ENCODE peak calls at places on chromosomes 2 and 18, in four cellular contexts. W is K562, B is HepG2, E is GM12878. G is an unnamed sample.

GRCh38 chr2:120383191-120383590 is 37.3 kb downstream of the INHBB start:
- DNase-seq in W (no peak), B (no peak), E (no peak), G (no peak)

GRCh38 chr2:86223098-86223681 is 23.9 kb downstream of the MRPL35 start:
- DNase-seq in W (no peak), B (no peak), E (no peak), G (no peak)

GRCh38 chr2:47803363-47803762 is 20.4 kb downstream of the MSH6 start:
- DNase-seq in W (no peak), B (no peak), E (no peak), G (no peak)

GRCh38 chr2:172931923-172932520 is 143.6 kb upstream of the MAP3K20 start:
- DNase-seq in W (peak; percentile 40), B (peak; percentile 60), E (no peak), G (peak; percentile 86)

GRCh38 chr2:218375212-218375611 is 6.9 kb upstream of the SLC11A1 start:
- DNase-seq in W (no peak), B (no peak), E (no peak), G (no peak)

GRCh38 chr2:120504936-120505705 is 159.2 kb downstream of the INHBB start:
- DNase-seq in W (no peak), B (no peak), E (no peak), G (no peak)

GRCh38 chr2:18117592-18117991 is 239.1 kb downstream of the KCNS3 start:
- DNase-seq in W (no peak), B (peak; percentile 35), E (no peak), G (peak; percentile 78)

GRCh38 chr2:203822240-203822639 is 45.3 kb upstream of the CTLA4 start:
- DNase-seq in W (no peak), B (no peak), E (no peak), G (no peak)

GRCh38 chr2:70919672-70920366 is 15.9 kb upstream of the ATP6V1B1 start:
- DNase-seq in W (peak; percentile 78), B (peak; percentile 80), E (no peak), G (peak; percentile 94)

GRCh38 chr2:135819211-135819610 is 17.8 kb downstream of the LCT start:
- DNase-seq in W (peak; percentile 43), B (peak; percentile 29), E (no peak), G (peak; percentile 71)

GRCh38 chr2:8162602-8163001 is 519.3 kb upstream of the ID2 start:
- DNase-seq in W (no peak), B (no peak), E (no peak), G (no peak)

GRCh38 chr2:18749912-18750526 is 160.7 kb upstream of the NT5C1B start:
- DNase-seq in W (peak; percentile 17), B (peak; percentile 65), E (no peak), G (peak; percentile 68)

GRCh38 chr18:68429809-68430208 is 285.1 kb downstream of the TMX3 start:
- DNase-seq in W (no peak), B (no peak), E (no peak), G (no peak)

GRCh38 chr2:213148572-213149331 is 2.7 kb downstream of the IKZF2 start:
- DNase-seq in W (no peak), B (no peak), E (no peak), G (no peak)

GRCh38 chr2:60316381-60317028 is 236.9 kb downstream of the BCL11A start:
- DNase-seq in W (no peak), B (peak; percentile 39), E (no peak), G (no peak)

GRCh38 chr2:182170341-182170740 is 184.7 kb downstream of the PPP1R1C start:
- DNase-seq in W (no peak), B (no peak), E (no peak), G (no peak)

GRCh38 chr18:76564636-76565237 is 69.7 kb upstream of the ZNF516 start:
- DNase-seq in W (no peak), B (no peak), E (no peak), G (no peak)

GRCh38 chr2:32008811-32009478 is 1.9 kb downstream of the MEMO1 start:
- DNase-seq in W (no peak), B (peak; percentile 32), E (no peak), G (peak; percentile 19)

GRCh38 chr2:46720592-46721185 is 194.9 kb downstream of the MCFD2 start:
- DNase-seq in W (no peak), B (no peak), E (no peak), G (no peak)

DNA sequence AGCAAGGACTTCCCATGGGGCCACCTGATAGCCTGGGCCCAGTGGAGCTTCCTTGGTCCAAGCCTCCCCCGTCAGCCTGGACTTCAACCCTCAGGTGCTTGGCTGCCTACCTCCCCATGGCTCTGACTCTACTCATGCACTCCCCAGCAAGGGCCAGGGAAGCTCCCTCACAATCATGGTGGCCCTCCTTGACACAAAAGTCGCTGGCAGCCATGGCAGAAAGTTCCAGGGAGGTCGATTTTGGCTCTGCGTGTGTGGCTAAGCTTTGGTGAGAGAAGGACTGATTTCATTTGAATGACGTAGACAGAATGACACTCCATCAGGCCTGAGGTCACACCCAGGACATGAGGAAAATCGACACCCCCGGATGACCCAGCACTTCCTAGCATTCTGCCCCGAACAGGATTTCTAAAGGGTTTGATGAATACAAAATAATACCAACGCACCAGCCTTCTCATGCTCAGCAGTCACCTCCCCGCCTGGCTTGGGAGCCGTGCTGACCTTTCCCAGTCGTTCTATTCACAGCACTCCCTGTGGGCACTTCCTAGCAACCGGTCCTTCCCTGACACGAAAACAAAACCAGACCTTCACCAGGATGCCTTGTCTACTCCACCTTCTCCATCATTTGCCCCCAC is 52.7 kb downstream of the LBH start:
- DNase-seq in W (peak; percentile 60), B (no peak), E (no peak), G (no peak)
- TF ChIP-seq CREB1 in W (peak; percentile 75), B (peak; percentile 72), E (no peak), G (no peak)

DNA sequence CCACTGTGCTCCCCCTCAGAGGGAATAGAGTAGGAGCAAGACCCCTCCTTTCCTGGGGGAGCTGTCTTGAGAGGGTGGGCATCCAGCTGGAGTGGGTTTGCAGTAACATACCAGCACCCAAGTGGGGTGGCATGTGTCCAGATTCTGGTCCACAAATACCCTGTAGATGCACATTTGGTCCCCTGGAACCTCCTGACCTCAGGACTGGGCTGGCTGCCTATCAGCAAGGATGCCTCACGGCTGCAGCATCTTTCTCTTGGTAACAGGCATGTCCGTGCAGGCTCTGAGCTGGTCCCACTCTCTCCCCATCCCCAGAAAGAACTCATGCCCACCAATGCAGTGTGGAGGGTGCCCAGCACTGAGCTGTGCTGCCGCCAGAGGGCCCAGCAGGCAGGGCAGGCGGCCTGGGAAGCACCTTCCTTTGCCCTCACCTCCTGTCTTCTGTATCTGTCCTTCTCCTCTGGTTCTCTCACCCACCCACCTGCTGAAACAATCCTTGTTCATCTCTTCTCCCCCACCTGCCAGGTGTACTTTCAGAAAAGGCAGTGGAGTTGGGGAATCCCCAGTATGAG is 47.4 kb downstream of the ITGB1BP1 start:
- DNase-seq in W (no peak), B (no peak), E (no peak), G (no peak)
- TF ChIP-seq CTCF in W (peak; percentile 29), B (peak; percentile 28), E (peak; percentile 20), G (peak; percentile 37)

GRCh38 chr2:238968616-238969394 is 120.9 kb downstream of the TWIST2 start:
- DNase-seq in W (no peak), B (no peak), E (no peak), G (no peak)

GRCh38 chr2:238967978-238968360 is 120.1 kb downstream of the TWIST2 start:
- DNase-seq in W (no peak), B (no peak), E (no peak), G (no peak)

GRCh38 chr2:238971318-238972145 is 123.6 kb downstream of the TWIST2 start:
- DNase-seq in W (no peak), B (no peak), E (no peak), G (no peak)

GRCh38 chr2:238970553-238971081 is 122.7 kb downstream of the TWIST2 start:
- DNase-seq in W (peak; percentile 76), B (peak; percentile 58), E (no peak), G (peak; percentile 75)

GRCh38 chr2:238969857-238970256 is 122.0 kb downstream of the TWIST2 start:
- DNase-seq in W (no peak), B (no peak), E (no peak), G (no peak)
- TF ChIP-seq JUNB in W (no peak), B (no peak), E (no peak), G (no peak)

GRCh38 chr2:151670346-151670745 is 63.9 kb downstream of the NEB start:
- DNase-seq in W (no peak), B (no peak), E (no peak), G (no peak)
- TF ChIP-seq CREB1 in W (no peak), B (no peak), E (no peak), G (no peak)

GRCh38 chr2:84526562-84526961 is 10.3 kb downstream of the DNAH6 start:
- DNase-seq in W (no peak), B (no peak), E (no peak), G (no peak)
- TF ChIP-seq CTCF in W (no peak), B (no peak), E (no peak), G (peak; percentile 40)

G was measured in GM23338.